ENCODE peak calls at places on chromosomes 7 and 10, in six cellular contexts. One of them, this sample, is unnamed.

GRCh38 chr10:92826504-92826903 is 21.8 kb upstream of the EXOC6 start:
- DNase-seq in HepG2: no peak
- DNase-seq in HCT116: no peak
- DNase-seq in K562: no peak
- DNase-seq in H1: peak; percentile 6
- DNase-seq in GM12878: no peak
- DNase-seq in this sample: no peak

GRCh38 chr7:43583424-43584199 is 704 bp downstream of the STK17A start:
- DNase-seq in HepG2: peak; percentile 25
- DNase-seq in HCT116: no peak
- DNase-seq in K562: no peak
- DNase-seq in H1: peak; percentile 69
- DNase-seq in GM12878: no peak
- DNase-seq in this sample: no peak

GRCh38 chr10:13690281-13690825 is 103.6 kb downstream of the PRPF18 start:
- DNase-seq in HepG2: no peak
- DNase-seq in HCT116: no peak
- DNase-seq in K562: no peak
- DNase-seq in H1: peak; percentile 56
- DNase-seq in GM12878: no peak
- DNase-seq in this sample: no peak

GRCh38 chr10:74585231-74586087 is 240.9 kb upstream of the KAT6B start:
- DNase-seq in HepG2: no peak
- DNase-seq in HCT116: no peak
- DNase-seq in K562: no peak
- DNase-seq in H1: no peak
- DNase-seq in GM12878: peak; percentile 96
- DNase-seq in this sample: no peak

GRCh38 chr10:60575105-60575504 is 185.4 kb upstream of the ANK3 start:
- DNase-seq in HepG2: no peak
- DNase-seq in HCT116: no peak
- DNase-seq in K562: no peak
- DNase-seq in H1: no peak
- DNase-seq in GM12878: no peak
- DNase-seq in this sample: no peak

GRCh38 chr7:79337722-79338121 is 115.7 kb downstream of the MAGI2 start:
- DNase-seq in HepG2: no peak
- DNase-seq in HCT116: no peak
- DNase-seq in K562: no peak
- DNase-seq in H1: no peak
- DNase-seq in GM12878: no peak
- DNase-seq in this sample: no peak

GRCh38 chr7:93165447-93165846 is 17.3 kb upstream of the SAMD9L start:
- DNase-seq in HepG2: no peak
- DNase-seq in HCT116: no peak
- DNase-seq in K562: no peak
- DNase-seq in H1: no peak
- DNase-seq in GM12878: peak; percentile 77
- DNase-seq in this sample: no peak

GRCh38 chr7:96426027-96426426 is 104.1 kb upstream of the SLC25A13 start:
- DNase-seq in HepG2: no peak
- DNase-seq in HCT116: no peak
- DNase-seq in K562: no peak
- DNase-seq in H1: no peak
- DNase-seq in GM12878: no peak
- DNase-seq in this sample: no peak

GRCh38 chr7:96414931-96415292 is 93.0 kb upstream of the SLC25A13 start:
- DNase-seq in HepG2: peak; percentile 71
- DNase-seq in HCT116: peak; percentile 13
- DNase-seq in K562: peak; percentile 35
- DNase-seq in H1: peak; percentile 60
- DNase-seq in GM12878: peak; percentile 7
- DNase-seq in this sample: peak; percentile 36

GRCh38 chr7:101237206-101238067 is at the start of gene CLDN15:
- DNase-seq in HepG2: peak; percentile 66
- DNase-seq in HCT116: no peak
- DNase-seq in K562: no peak
- DNase-seq in H1: peak; percentile 49
- DNase-seq in GM12878: no peak
- DNase-seq in this sample: no peak

GRCh38 chr7:107638594-107638993 is 22.0 kb upstream of the SLC26A4 start:
- DNase-seq in HepG2: no peak
- DNase-seq in HCT116: no peak
- DNase-seq in K562: no peak
- DNase-seq in H1: no peak
- DNase-seq in GM12878: peak; percentile 75
- DNase-seq in this sample: no peak

GRCh38 chr7:30184804-30185487 is 50.2 kb downstream of the MTURN start:
- DNase-seq in HepG2: no peak
- DNase-seq in HCT116: no peak
- DNase-seq in K562: no peak
- DNase-seq in H1: no peak
- DNase-seq in GM12878: no peak
- DNase-seq in this sample: no peak

GRCh38 chr10:16819436-16819835 is 2.2 kb upstream of the RSU1 start:
- DNase-seq in HepG2: no peak
- DNase-seq in HCT116: no peak
- DNase-seq in K562: no peak
- DNase-seq in H1: no peak
- DNase-seq in GM12878: no peak
- DNase-seq in this sample: no peak

GRCh38 chr10:851891-852290 is 79.6 kb downstream of the LARP4B start:
- DNase-seq in HepG2: no peak
- DNase-seq in HCT116: no peak
- DNase-seq in K562: no peak
- DNase-seq in H1: no peak
- DNase-seq in GM12878: peak; percentile 45
- DNase-seq in this sample: no peak

GRCh38 chr10:124642076-124642710 is 102.0 kb downstream of the FAM53B start:
- DNase-seq in HepG2: no peak
- DNase-seq in HCT116: no peak
- DNase-seq in K562: no peak
- DNase-seq in H1: no peak
- DNase-seq in GM12878: no peak
- DNase-seq in this sample: no peak

GRCh38 chr10:44253769-44254462 is 131.0 kb downstream of the CXCL12 start:
- DNase-seq in HepG2: peak; percentile 49
- DNase-seq in HCT116: no peak
- DNase-seq in K562: no peak
- DNase-seq in H1: no peak
- DNase-seq in GM12878: no peak
- DNase-seq in this sample: no peak

GRCh38 chr7:2524808-2525140 is 5.2 kb downstream of the LFNG start:
- DNase-seq in HepG2: no peak
- DNase-seq in HCT116: no peak
- DNase-seq in K562: no peak
- DNase-seq in H1: peak; percentile 90
- DNase-seq in GM12878: no peak
- DNase-seq in this sample: peak; percentile 89

GRCh38 chr7:43141091-43141490 is 28.6 kb downstream of the HECW1 start:
- DNase-seq in HepG2: no peak
- DNase-seq in HCT116: no peak
- DNase-seq in K562: no peak
- DNase-seq in H1: peak; percentile 65
- DNase-seq in GM12878: no peak
- DNase-seq in this sample: no peak

GRCh38 chr7:51316262-51316665 is 345 bp downstream of the COBL start:
- DNase-seq in HepG2: no peak
- DNase-seq in HCT116: no peak
- DNase-seq in K562: no peak
- DNase-seq in H1: peak; percentile 74
- DNase-seq in GM12878: no peak
- DNase-seq in this sample: no peak

GRCh38 chr7:51316666-51317581 is at the start of gene COBL:
- DNase-seq in HepG2: no peak
- DNase-seq in HCT116: no peak
- DNase-seq in K562: peak; percentile 79
- DNase-seq in H1: peak; percentile 85
- DNase-seq in GM12878: no peak
- DNase-seq in this sample: peak; percentile 51

GRCh38 chr7:51314726-51315125 is 1.9 kb downstream of the COBL start:
- DNase-seq in HepG2: no peak
- DNase-seq in HCT116: no peak
- DNase-seq in K562: no peak
- DNase-seq in H1: peak; percentile 20
- DNase-seq in GM12878: no peak
- DNase-seq in this sample: no peak

GRCh38 chr7:51314041-51314440 is 2.6 kb downstream of the COBL start:
- DNase-seq in HepG2: no peak
- DNase-seq in HCT116: no peak
- DNase-seq in K562: no peak
- DNase-seq in H1: no peak
- DNase-seq in GM12878: no peak
- DNase-seq in this sample: no peak

GRCh38 chr7:51315393-51316261 is 982 bp downstream of the COBL start:
- DNase-seq in HepG2: peak; percentile 73
- DNase-seq in HCT116: peak; percentile 50
- DNase-seq in K562: no peak
- DNase-seq in H1: peak; percentile 77
- DNase-seq in GM12878: no peak
- DNase-seq in this sample: peak; percentile 48
- TF ChIP-seq ZNF274 in HepG2: peak; percentile 59
- TF ChIP-seq ZNF274 in HCT116: no peak
- TF ChIP-seq ZNF274 in K562: no peak
- TF ChIP-seq ZNF274 in H1: no peak
- TF ChIP-seq ZNF274 in GM12878: no peak
- TF ChIP-seq ZNF274 in this sample: no peak

GRCh38 chr10:131017566-131018285 is 293.8 kb downstream of the TCERG1L start:
- DNase-seq in HepG2: no peak
- DNase-seq in HCT116: no peak
- DNase-seq in K562: no peak
- DNase-seq in H1: no peak
- DNase-seq in GM12878: no peak
- DNase-seq in this sample: no peak
- H3K4me1 ChIP-seq in HepG2: no peaks in the 10 kb centered on the region
- H3K4me1 ChIP-seq in HCT116: no peaks in the 10 kb centered on the region
- H3K4me1 ChIP-seq in K562: no peaks in the 10 kb centered on the region
- H3K4me1 ChIP-seq in H1: peaks cover 1% of the 10 kb centered on the region
- H3K4me1 ChIP-seq in GM12878: no peaks in the 10 kb centered on the region
- H3K4me1 ChIP-seq in this sample: no peaks in the 10 kb centered on the region

DNA sequence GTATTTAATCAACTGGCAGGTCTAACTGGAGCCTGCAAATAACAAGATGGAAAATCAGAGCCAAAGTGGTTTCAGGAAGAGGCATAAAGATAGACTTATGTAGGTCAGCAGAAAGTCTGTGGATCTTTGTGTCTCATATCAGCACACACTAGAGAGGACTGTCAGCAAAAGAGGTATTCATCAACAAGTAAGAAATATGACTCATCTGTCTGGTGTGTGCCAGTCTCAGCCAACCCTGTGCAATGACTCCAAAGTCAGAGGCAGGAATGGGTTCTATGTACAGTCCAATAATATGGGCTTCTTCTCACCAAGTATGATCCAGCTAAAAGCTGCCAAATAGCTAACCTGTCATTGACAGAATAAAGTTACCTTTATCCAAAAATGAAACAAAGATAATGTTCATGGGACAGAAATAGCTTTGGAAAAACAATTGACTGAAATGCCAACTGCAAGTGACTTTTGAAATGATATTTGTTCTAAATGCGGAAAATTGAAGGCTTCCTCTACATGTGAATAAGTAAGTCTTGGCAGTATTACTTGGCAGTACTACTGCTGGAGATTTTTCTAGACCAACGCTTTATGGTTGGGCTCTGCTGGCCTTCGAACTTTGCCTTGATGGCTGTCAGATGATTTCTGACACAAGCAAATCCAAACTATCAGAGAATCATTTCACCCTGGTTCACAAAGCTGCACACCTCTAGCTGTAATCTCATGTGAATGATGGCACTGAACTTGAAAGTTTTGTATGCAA is 272.3 kb upstream of the SEMA3C start:
- DNase-seq in HepG2: peak; percentile 12
- DNase-seq in HCT116: peak; percentile 7
- DNase-seq in K562: no peak
- DNase-seq in H1: no peak
- DNase-seq in GM12878: no peak
- DNase-seq in this sample: no peak
- TF ChIP-seq ZNF274 in HepG2: no peak
- TF ChIP-seq ZNF274 in HCT116: no peak
- TF ChIP-seq ZNF274 in K562: no peak
- TF ChIP-seq ZNF274 in H1: no peak
- TF ChIP-seq ZNF274 in GM12878: no peak
- TF ChIP-seq ZNF274 in this sample: no peak

GRCh38 chr10:75955953-75956352 is 524.5 kb downstream of the LRMDA start:
- DNase-seq in HepG2: no peak
- DNase-seq in HCT116: no peak
- DNase-seq in K562: no peak
- DNase-seq in H1: no peak
- DNase-seq in GM12878: no peak
- DNase-seq in this sample: no peak

GRCh38 chr10:75952093-75952492 is 520.7 kb downstream of the LRMDA start:
- DNase-seq in HepG2: no peak
- DNase-seq in HCT116: no peak
- DNase-seq in K562: no peak
- DNase-seq in H1: no peak
- DNase-seq in GM12878: no peak
- DNase-seq in this sample: no peak

GRCh38 chr10:75956624-75957023 is 525.2 kb downstream of the LRMDA start:
- DNase-seq in HepG2: no peak
- DNase-seq in HCT116: peak; percentile 4
- DNase-seq in K562: no peak
- DNase-seq in H1: no peak
- DNase-seq in GM12878: no peak
- DNase-seq in this sample: no peak

GRCh38 chr10:75957321-75957720 is 525.9 kb downstream of the LRMDA start:
- DNase-seq in HepG2: no peak
- DNase-seq in HCT116: no peak
- DNase-seq in K562: no peak
- DNase-seq in H1: no peak
- DNase-seq in GM12878: no peak
- DNase-seq in this sample: no peak

GRCh38 chr10:75954486-75954885 is 523.1 kb downstream of the LRMDA start:
- DNase-seq in HepG2: no peak
- DNase-seq in HCT116: no peak
- DNase-seq in K562: no peak
- DNase-seq in H1: no peak
- DNase-seq in GM12878: no peak
- DNase-seq in this sample: no peak
- H3K4me1 ChIP-seq in HepG2: peaks cover 51% of the 10 kb centered on the region
- H3K4me1 ChIP-seq in HCT116: peaks cover 5% of the 10 kb centered on the region
- H3K4me1 ChIP-seq in K562: no peaks in the 10 kb centered on the region
- H3K4me1 ChIP-seq in H1: no peaks in the 10 kb centered on the region
- H3K4me1 ChIP-seq in GM12878: no peaks in the 10 kb centered on the region
- H3K4me1 ChIP-seq in this sample: no peaks in the 10 kb centered on the region

This sample was measured in NT2/D1.